ENCODE peak calls at places on chromosomes 5 and 9, in ten cellular contexts. One of them, this sample, is unnamed.

GRCh38 chr5:148202531-148203092 is at the start of gene SPINK6:
- DNase-seq in psoas muscle: no peak
- DNase-seq in sigmoid colon: no peak
- DNase-seq in GM23338: no peak
- DNase-seq in IMR-90: no peak
- DNase-seq in NB4: no peak
- DNase-seq in upper lobe of right lung: no peak
- DNase-seq in mucosa of descending colon: no peak
- DNase-seq in cardiac fibroblast: no peak
- DNase-seq in epithelial cell of esophagus: peak
- DNase-seq in this sample: no peak

GRCh38 chr5:175846332-175846731 is 25.0 kb upstream of the CPLX2 start:
- DNase-seq in mucosa of descending colon: no peak
- DNase-seq in NB4: no peak
- DNase-seq in psoas muscle: no peak
- DNase-seq in upper lobe of right lung: no peak
- DNase-seq in GM23338: no peak
- DNase-seq in sigmoid colon: no peak
- DNase-seq in cardiac fibroblast: no peak
- DNase-seq in epithelial cell of esophagus: no peak
- DNase-seq in IMR-90: no peak
- DNase-seq in this sample: no peak

GRCh38 chr9:110936719-110937452 is 101.4 kb downstream of the LPAR1 start:
- DNase-seq in mucosa of descending colon: no peak
- DNase-seq in cardiac fibroblast: peak
- DNase-seq in NB4: no peak
- DNase-seq in IMR-90: peak
- DNase-seq in sigmoid colon: no peak
- DNase-seq in upper lobe of right lung: no peak
- DNase-seq in epithelial cell of esophagus: no peak
- DNase-seq in psoas muscle: no peak
- DNase-seq in GM23338: no peak
- DNase-seq in this sample: peak

GRCh38 chr9:120713257-120714087 is 798 bp downstream of the MEGF9 start:
- DNase-seq in upper lobe of right lung: peak
- DNase-seq in NB4: peak
- DNase-seq in psoas muscle: peak
- DNase-seq in sigmoid colon: peak
- DNase-seq in epithelial cell of esophagus: peak
- DNase-seq in GM23338: peak
- DNase-seq in IMR-90: no peak
- DNase-seq in mucosa of descending colon: peak
- DNase-seq in cardiac fibroblast: no peak
- DNase-seq in this sample: no peak

GRCh38 chr5:112735702-112736101 is 2.0 kb upstream of the APC start:
- DNase-seq in mucosa of descending colon: no peak
- DNase-seq in psoas muscle: no peak
- DNase-seq in sigmoid colon: no peak
- DNase-seq in IMR-90: peak
- DNase-seq in epithelial cell of esophagus: peak
- DNase-seq in GM23338: no peak
- DNase-seq in cardiac fibroblast: peak
- DNase-seq in NB4: no peak
- DNase-seq in upper lobe of right lung: no peak
- DNase-seq in this sample: peak

GRCh38 chr5:175809531-175810121 is 61.8 kb upstream of the CPLX2 start:
- DNase-seq in upper lobe of right lung: no peak
- DNase-seq in cardiac fibroblast: peak
- DNase-seq in NB4: no peak
- DNase-seq in mucosa of descending colon: no peak
- DNase-seq in sigmoid colon: no peak
- DNase-seq in epithelial cell of esophagus: no peak
- DNase-seq in IMR-90: peak
- DNase-seq in psoas muscle: no peak
- DNase-seq in GM23338: peak
- DNase-seq in this sample: peak

GRCh38 chr9:72930828-72931227 is 22.0 kb downstream of the ALDH1A1 start:
- DNase-seq in upper lobe of right lung: no peak
- DNase-seq in mucosa of descending colon: no peak
- DNase-seq in NB4: no peak
- DNase-seq in sigmoid colon: no peak
- DNase-seq in epithelial cell of esophagus: no peak
- DNase-seq in GM23338: peak
- DNase-seq in IMR-90: no peak
- DNase-seq in psoas muscle: no peak
- DNase-seq in cardiac fibroblast: no peak
- DNase-seq in this sample: no peak

GRCh38 chr5:66807743-66808142 is 211.6 kb downstream of the MAST4 start:
- DNase-seq in IMR-90: peak
- DNase-seq in sigmoid colon: no peak
- DNase-seq in mucosa of descending colon: peak
- DNase-seq in upper lobe of right lung: no peak
- DNase-seq in psoas muscle: no peak
- DNase-seq in epithelial cell of esophagus: peak
- DNase-seq in NB4: peak
- DNase-seq in cardiac fibroblast: peak
- DNase-seq in GM23338: peak
- DNase-seq in this sample: peak

GRCh38 chr5:78888580-78889187 is 96.4 kb downstream of the ARSB start:
- DNase-seq in epithelial cell of esophagus: no peak
- DNase-seq in sigmoid colon: peak
- DNase-seq in upper lobe of right lung: no peak
- DNase-seq in IMR-90: no peak
- DNase-seq in cardiac fibroblast: no peak
- DNase-seq in NB4: peak
- DNase-seq in GM23338: no peak
- DNase-seq in psoas muscle: peak
- DNase-seq in mucosa of descending colon: peak
- DNase-seq in this sample: no peak

GRCh38 chr9:124749811-124750210 is 21.3 kb downstream of the NR6A1 start:
- DNase-seq in epithelial cell of esophagus: no peak
- DNase-seq in IMR-90: peak
- DNase-seq in mucosa of descending colon: no peak
- DNase-seq in NB4: no peak
- DNase-seq in upper lobe of right lung: no peak
- DNase-seq in psoas muscle: no peak
- DNase-seq in GM23338: no peak
- DNase-seq in sigmoid colon: no peak
- DNase-seq in cardiac fibroblast: no peak
- DNase-seq in this sample: no peak

GRCh38 chr9:129237195-129237611 is 59.1 kb upstream of the IER5L start:
- DNase-seq in GM23338: peak
- DNase-seq in epithelial cell of esophagus: peak
- DNase-seq in NB4: peak
- DNase-seq in sigmoid colon: no peak
- DNase-seq in cardiac fibroblast: peak
- DNase-seq in upper lobe of right lung: no peak
- DNase-seq in mucosa of descending colon: no peak
- DNase-seq in IMR-90: peak
- DNase-seq in psoas muscle: peak
- DNase-seq in this sample: peak

GRCh38 chr9:75200892-75201470 is 112.7 kb downstream of the OSTF1 start:
- DNase-seq in mucosa of descending colon: peak
- DNase-seq in cardiac fibroblast: peak
- DNase-seq in psoas muscle: no peak
- DNase-seq in epithelial cell of esophagus: peak
- DNase-seq in NB4: peak
- DNase-seq in sigmoid colon: no peak
- DNase-seq in GM23338: peak
- DNase-seq in IMR-90: peak
- DNase-seq in upper lobe of right lung: no peak
- DNase-seq in this sample: peak

DNA sequence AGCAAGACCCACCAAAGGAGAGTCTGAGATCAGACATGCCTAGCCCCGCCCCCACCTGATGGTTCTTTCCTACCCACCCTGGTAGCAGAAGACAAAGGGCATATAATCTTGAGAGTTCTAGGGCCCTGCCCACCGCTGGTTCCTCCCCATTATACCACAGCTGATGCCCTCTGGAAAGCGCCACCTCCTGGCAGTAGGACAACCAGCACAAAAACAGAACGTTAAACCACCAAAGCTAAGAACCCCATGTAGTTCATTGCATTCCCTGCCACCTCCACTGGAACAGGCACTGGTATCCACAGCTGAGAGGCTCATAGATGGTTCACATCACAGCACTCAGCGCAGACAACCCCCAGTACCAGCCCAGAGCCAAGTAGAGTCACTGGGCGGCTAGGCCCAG is 81.2 kb upstream of the TRPC7 start:
- DNase-seq in sigmoid colon: no peak
- DNase-seq in cardiac fibroblast: no peak
- DNase-seq in GM23338: peak
- DNase-seq in upper lobe of right lung: no peak
- DNase-seq in mucosa of descending colon: no peak
- DNase-seq in epithelial cell of esophagus: no peak
- DNase-seq in psoas muscle: no peak
- DNase-seq in IMR-90: no peak
- DNase-seq in NB4: peak
- DNase-seq in this sample: no peak
- TF ChIP-seq CTCF in sigmoid colon: no peak
- TF ChIP-seq CTCF in cardiac fibroblast: no peak
- TF ChIP-seq CTCF in GM23338: peak
- TF ChIP-seq CTCF in upper lobe of right lung: no peak
- TF ChIP-seq CTCF in mucosa of descending colon: no peak
- TF ChIP-seq CTCF in epithelial cell of esophagus: no peak
- TF ChIP-seq CTCF in psoas muscle: no peak
- TF ChIP-seq CTCF in IMR-90: no peak
- TF ChIP-seq CTCF in NB4: peak
- TF ChIP-seq CTCF in this sample: no peak

GRCh38 chr5:177557041-177557647 is 2.8 kb upstream of the FAM193B start:
- DNase-seq in cardiac fibroblast: no peak
- DNase-seq in epithelial cell of esophagus: peak
- DNase-seq in psoas muscle: no peak
- DNase-seq in IMR-90: no peak
- DNase-seq in GM23338: peak
- DNase-seq in upper lobe of right lung: no peak
- DNase-seq in NB4: peak
- DNase-seq in sigmoid colon: no peak
- DNase-seq in mucosa of descending colon: peak
- DNase-seq in this sample: no peak

GRCh38 chr5:177555665-177556064 is 1.3 kb upstream of the FAM193B start:
- DNase-seq in GM23338: no peak
- DNase-seq in sigmoid colon: no peak
- DNase-seq in psoas muscle: no peak
- DNase-seq in cardiac fibroblast: no peak
- DNase-seq in mucosa of descending colon: no peak
- DNase-seq in NB4: no peak
- DNase-seq in epithelial cell of esophagus: no peak
- DNase-seq in upper lobe of right lung: no peak
- DNase-seq in IMR-90: no peak
- DNase-seq in this sample: no peak

GRCh38 chr5:177554474-177555111 is at the start of gene FAM193B:
- DNase-seq in NB4: peak
- DNase-seq in GM23338: peak
- DNase-seq in IMR-90: peak
- DNase-seq in mucosa of descending colon: peak
- DNase-seq in epithelial cell of esophagus: peak
- DNase-seq in psoas muscle: peak
- DNase-seq in cardiac fibroblast: peak
- DNase-seq in upper lobe of right lung: peak
- DNase-seq in sigmoid colon: peak
- DNase-seq in this sample: peak

GRCh38 chr5:177553671-177554429 is 513 bp downstream of the FAM193B start:
- DNase-seq in NB4: peak
- DNase-seq in GM23338: peak
- DNase-seq in psoas muscle: peak
- DNase-seq in mucosa of descending colon: peak
- DNase-seq in sigmoid colon: peak
- DNase-seq in epithelial cell of esophagus: peak
- DNase-seq in cardiac fibroblast: no peak
- DNase-seq in upper lobe of right lung: peak
- DNase-seq in IMR-90: no peak
- DNase-seq in this sample: no peak

DNA sequence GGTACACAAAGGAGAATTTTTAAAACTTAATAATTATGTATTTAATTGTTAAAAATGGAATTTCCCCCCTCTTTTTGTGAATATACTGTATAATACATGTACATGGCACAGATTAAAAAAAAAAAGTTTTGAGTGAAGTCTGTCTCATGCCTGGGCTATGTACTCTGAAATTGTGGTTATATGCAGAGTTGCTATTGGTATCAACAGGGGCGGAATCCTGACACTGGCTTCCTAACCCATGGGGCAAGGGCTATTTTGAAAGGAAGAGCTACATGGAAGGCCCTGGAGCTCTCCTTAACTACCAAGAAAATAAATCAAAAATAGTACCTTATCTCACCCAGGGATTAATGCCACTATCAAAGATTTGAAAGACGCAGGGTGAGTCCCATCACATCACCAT is 865 bp upstream of the FAM193B start:
- DNase-seq in NB4: no peak
- DNase-seq in cardiac fibroblast: no peak
- DNase-seq in mucosa of descending colon: no peak
- DNase-seq in GM23338: no peak
- DNase-seq in sigmoid colon: no peak
- DNase-seq in IMR-90: no peak
- DNase-seq in epithelial cell of esophagus: no peak
- DNase-seq in psoas muscle: no peak
- DNase-seq in upper lobe of right lung: no peak
- DNase-seq in this sample: no peak
- H3K4me3 ChIP-seq in NB4: no peak
- H3K4me3 ChIP-seq in cardiac fibroblast: no peak
- H3K4me3 ChIP-seq in mucosa of descending colon: no peak
- H3K4me3 ChIP-seq in GM23338: peak
- H3K4me3 ChIP-seq in sigmoid colon: no peak
- H3K4me3 ChIP-seq in IMR-90: no peak
- H3K4me3 ChIP-seq in epithelial cell of esophagus: no peak
- H3K4me3 ChIP-seq in psoas muscle: peak
- H3K4me3 ChIP-seq in upper lobe of right lung: no peak
- H3K4me3 ChIP-seq in this sample: no peak

DNA sequence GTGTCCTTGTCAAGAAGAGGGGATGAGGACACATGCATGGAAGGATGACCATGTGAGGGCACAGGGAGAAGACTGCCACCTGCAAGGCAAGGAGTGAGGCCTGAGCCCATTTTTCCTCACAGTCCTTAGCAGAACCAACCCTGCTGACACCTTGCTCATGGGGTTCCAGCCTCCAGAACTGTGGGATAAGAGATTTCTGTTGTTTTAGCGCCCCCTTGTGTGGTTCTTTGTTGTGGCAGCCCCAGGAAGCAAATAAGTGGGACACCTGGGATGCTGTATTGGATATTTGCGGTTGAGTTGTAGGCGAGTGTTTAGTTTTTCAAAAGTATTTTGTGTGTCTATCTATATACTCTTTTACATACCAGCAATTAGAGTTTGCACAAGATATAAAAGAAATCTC is 206.4 kb downstream of the NXNL2 start:
- DNase-seq in epithelial cell of esophagus: no peak
- DNase-seq in sigmoid colon: no peak
- DNase-seq in upper lobe of right lung: no peak
- DNase-seq in mucosa of descending colon: no peak
- DNase-seq in psoas muscle: no peak
- DNase-seq in cardiac fibroblast: peak
- DNase-seq in GM23338: peak
- DNase-seq in IMR-90: no peak
- DNase-seq in NB4: peak
- DNase-seq in this sample: peak
- TF ChIP-seq CTCF in epithelial cell of esophagus: peak
- TF ChIP-seq CTCF in sigmoid colon: peak
- TF ChIP-seq CTCF in upper lobe of right lung: peak
- TF ChIP-seq CTCF in mucosa of descending colon: no peak
- TF ChIP-seq CTCF in psoas muscle: no peak
- TF ChIP-seq CTCF in cardiac fibroblast: peak
- TF ChIP-seq CTCF in GM23338: peak
- TF ChIP-seq CTCF in IMR-90: peak
- TF ChIP-seq CTCF in NB4: peak
- TF ChIP-seq CTCF in this sample: peak

GRCh38 chr5:24819841-24820240 is 175.1 kb upstream of the CDH10 start:
- DNase-seq in epithelial cell of esophagus: no peak
- DNase-seq in GM23338: no peak
- DNase-seq in upper lobe of right lung: no peak
- DNase-seq in sigmoid colon: no peak
- DNase-seq in cardiac fibroblast: no peak
- DNase-seq in NB4: no peak
- DNase-seq in mucosa of descending colon: no peak
- DNase-seq in psoas muscle: no peak
- DNase-seq in IMR-90: no peak
- DNase-seq in this sample: no peak
- H3K4me3 ChIP-seq in epithelial cell of esophagus: no peak
- H3K4me3 ChIP-seq in GM23338: no peak
- H3K4me3 ChIP-seq in upper lobe of right lung: no peak
- H3K4me3 ChIP-seq in sigmoid colon: no peak
- H3K4me3 ChIP-seq in cardiac fibroblast: no peak
- H3K4me3 ChIP-seq in NB4: no peak
- H3K4me3 ChIP-seq in mucosa of descending colon: no peak
- H3K4me3 ChIP-seq in psoas muscle: no peak
- H3K4me3 ChIP-seq in IMR-90: no peak
- H3K4me3 ChIP-seq in this sample: no peak

This sample was measured in fibroblast of pulmonary artery.